ENCODE peak calls at places on chromosomes 16 and 17, in ten cellular contexts. T is spleen, H is cardiac muscle cell, Y is fibroblast of the aortic adventitia, W is heart left ventricle, K is transverse colon, Q is gastrocnemius medialis, G is Panc1, U is body of pancreas, E is breast epithelium. R is an unnamed sample.

GRCh38 chr17:81228834-81229665 is 6.3 kb upstream of the CEP131 start:
- DNase-seq in T (no peak), H (no peak), Y (no peak), W (no peak), K (no peak), Q (no peak), G (no peak), U (no peak), E (no peak), R (no peak)

GRCh38 chr17:82278786-82279379 is 5.4 kb upstream of the CSNK1D start:
- DNase-seq in T (peak), H (no peak), Y (no peak), W (peak), K (no peak), Q (no peak), G (no peak), U (peak), E (no peak), R (no peak)

GRCh38 chr16:71421911-71422310 is 19.9 kb downstream of the TLE7 start:
- DNase-seq in T (peak), H (no peak), Y (no peak), W (no peak), K (peak), Q (no peak), G (no peak), U (peak), E (no peak), R (no peak)

GRCh38 chr17:70622382-70623260 is 453.3 kb downstream of the KCNJ2 start:
- DNase-seq in T (no peak), H (peak), Y (peak), W (no peak), K (peak), Q (no peak), G (no peak), U (peak), E (no peak), R (no peak)

GRCh38 chr17:60606036-60606435 is 6.0 kb downstream of the PPM1D start:
- DNase-seq in T (no peak), H (no peak), Y (no peak), W (no peak), K (no peak), Q (no peak), G (no peak), U (no peak), E (no peak), R (no peak)

GRCh38 chr17:79230576-79230975 is 156.0 kb downstream of the ENGASE start:
- DNase-seq in T (no peak), H (no peak), Y (no peak), W (no peak), K (no peak), Q (no peak), G (no peak), U (no peak), E (no peak), R (no peak)

GRCh38 chr16:56807011-56807675 is 57.9 kb upstream of the SLC12A3 start:
- DNase-seq in T (no peak), H (peak), Y (peak), W (no peak), K (no peak), Q (no peak), G (peak), U (no peak), E (no peak), R (no peak)

GRCh38 chr16:625402-626173 is 5.2 kb upstream of the WFIKKN1 start:
- DNase-seq in T (no peak), H (no peak), Y (no peak), W (no peak), K (no peak), Q (no peak), G (no peak), U (no peak), E (no peak), R (no peak)

GRCh38 chr17:13266596-13266995 is 248.8 kb upstream of the ELAC2 start:
- DNase-seq in T (no peak), H (no peak), Y (peak), W (no peak), K (no peak), Q (no peak), G (no peak), U (no peak), E (no peak), R (no peak)

GRCh38 chr17:27502526-27503324 is 46.5 kb downstream of the KSR1 start:
- DNase-seq in T (no peak), H (peak), Y (peak), W (no peak), K (no peak), Q (no peak), G (no peak), U (peak), E (no peak), R (no peak)

GRCh38 chr16:89922477-89922883 is 662 bp upstream of the TUBB3 start:
- DNase-seq in T (no peak), H (peak), Y (peak), W (peak), K (peak), Q (no peak), G (no peak), U (peak), E (no peak), R (no peak)

GRCh38 chr17:45809484-45809883 is 25.4 kb downstream of the CRHR1 start:
- DNase-seq in T (no peak), H (no peak), Y (no peak), W (no peak), K (no peak), Q (no peak), G (no peak), U (no peak), E (no peak), R (no peak)

GRCh38 chr16:67641779-67642708 is 2.9 kb upstream of the CARMIL2 start:
- DNase-seq in T (no peak), H (peak), Y (peak), W (no peak), K (no peak), Q (peak), G (no peak), U (peak), E (peak), R (no peak)

GRCh38 chr17:38568274-38568673 is 37.5 kb downstream of the SRCIN1 start:
- DNase-seq in T (no peak), H (no peak), Y (no peak), W (no peak), K (no peak), Q (no peak), G (no peak), U (no peak), E (no peak), R (no peak)
- TF ChIP-seq CTCF in T (no peak), H (no peak), Y (no peak), W (no peak), K (no peak), Q (no peak), G (no peak), U (no peak), E (no peak), R (no peak)

GRCh38 chr17:2384439-2385127 is 16.3 kb downstream of the MNT start:
- DNase-seq in T (no peak), H (no peak), Y (no peak), W (no peak), K (no peak), Q (no peak), G (no peak), U (no peak), E (no peak), R (no peak)
- TF ChIP-seq CTCF in T (no peak), H (no peak), Y (no peak), W (no peak), K (no peak), Q (no peak), G (no peak), U (no peak), E (no peak), R (no peak)

GRCh38 chr17:33927732-33928133 is 327.4 kb upstream of the CCL2 start:
- DNase-seq in T (no peak), H (peak), Y (no peak), W (no peak), K (no peak), Q (no peak), G (no peak), U (no peak), E (no peak), R (no peak)
- TF ChIP-seq CTCF in T (no peak), H (no peak), Y (no peak), W (peak), K (peak), Q (no peak), G (no peak), U (peak), E (no peak), R (no peak)

GRCh38 chr16:53061701-53062159 is 6.9 kb downstream of the CHD9 start:
- DNase-seq in T (peak), H (no peak), Y (no peak), W (no peak), K (peak), Q (no peak), G (no peak), U (peak), E (no peak), R (peak)
- TF ChIP-seq CTCF in T (no peak), H (no peak), Y (no peak), W (no peak), K (no peak), Q (no peak), G (no peak), U (no peak), E (no peak), R (no peak)

GRCh38 chr17:29293890-29294579 is at the start of gene NUFIP2:
- DNase-seq in T (peak), H (peak), Y (peak), W (peak), K (peak), Q (peak), G (peak), U (peak), E (peak), R (peak)
- TF ChIP-seq CTCF in T (no peak), H (no peak), Y (no peak), W (no peak), K (no peak), Q (peak), G (no peak), U (peak), E (peak), R (no peak)

GRCh38 chr17:33522623-33523022 is 229.5 kb upstream of the ASIC2 start:
- DNase-seq in T (no peak), H (no peak), Y (no peak), W (no peak), K (no peak), Q (no peak), G (no peak), U (no peak), E (no peak), R (no peak)

GRCh38 chr17:33520404-33521032 is 227.4 kb upstream of the ASIC2 start:
- DNase-seq in T (no peak), H (peak), Y (no peak), W (peak), K (peak), Q (no peak), G (peak), U (peak), E (no peak), R (peak)

GRCh38 chr17:33516645-33517044 is 223.6 kb upstream of the ASIC2 start:
- DNase-seq in T (no peak), H (no peak), Y (no peak), W (no peak), K (no peak), Q (no peak), G (no peak), U (no peak), E (peak), R (no peak)

GRCh38 chr17:33521784-33522183 is 228.7 kb upstream of the ASIC2 start:
- DNase-seq in T (no peak), H (no peak), Y (no peak), W (no peak), K (no peak), Q (no peak), G (no peak), U (no peak), E (no peak), R (no peak)

GRCh38 chr17:33519692-33520091 is 226.6 kb upstream of the ASIC2 start:
- DNase-seq in T (no peak), H (no peak), Y (no peak), W (no peak), K (no peak), Q (no peak), G (no peak), U (no peak), E (no peak), R (no peak)
- TF ChIP-seq CTCF in T (no peak), H (no peak), Y (no peak), W (no peak), K (no peak), Q (no peak), G (no peak), U (no peak), E (no peak), R (no peak)

GRCh38 chr17:67542219-67543114 is 165.4 kb downstream of the PITPNC1 start:
- DNase-seq in T (no peak), H (no peak), Y (no peak), W (no peak), K (no peak), Q (no peak), G (no peak), U (no peak), E (no peak), R (no peak)

GRCh38 chr17:67549787-67550186 is 167.9 kb upstream of the NOL11 start:
- DNase-seq in T (no peak), H (no peak), Y (no peak), W (no peak), K (no peak), Q (no peak), G (no peak), U (no peak), E (no peak), R (no peak)

GRCh38 chr17:67548693-67549092 is 169.0 kb upstream of the NOL11 start:
- DNase-seq in T (no peak), H (no peak), Y (no peak), W (no peak), K (no peak), Q (no peak), G (no peak), U (no peak), E (no peak), R (no peak)

GRCh38 chr17:67544364-67544763 is 167.3 kb downstream of the PITPNC1 start:
- DNase-seq in T (no peak), H (no peak), Y (no peak), W (no peak), K (no peak), Q (no peak), G (no peak), U (no peak), E (no peak), R (no peak)

GRCh38 chr17:67546578-67547527 is 169.8 kb downstream of the PITPNC1 start:
- DNase-seq in T (peak), H (peak), Y (peak), W (peak), K (peak), Q (no peak), G (no peak), U (peak), E (no peak), R (no peak)
- TF ChIP-seq CTCF in T (no peak), H (peak), Y (no peak), W (no peak), K (no peak), Q (no peak), G (no peak), U (no peak), E (no peak), R (no peak)